ENCODE peak calls at places on chromosomes 16 and 17, in seven cellular contexts. Y, V, A, E, R, L and O are unnamed samples.

GRCh38 chr17:72392056-72393010 is 271.5 kb downstream of the SOX9 start:
- DNase-seq in Y (no peak), V (no peak), A (no peak), E (no peak), R (no peak), L (peak), O (peak)

GRCh38 chr16:26454102-26454501 is 612.6 kb upstream of the C16orf82 start:
- DNase-seq in Y (no peak), V (no peak), A (no peak), E (no peak), R (no peak), L (no peak), O (no peak)

GRCh38 chr17:67784364-67785121 is 40.8 kb upstream of the BPTF start:
- DNase-seq in Y (no peak), V (no peak), A (no peak), E (no peak), R (no peak), L (no peak), O (no peak)

GRCh38 chr16:15835136-15835878 is 21.5 kb downstream of the MYH11 start:
- DNase-seq in Y (no peak), V (no peak), A (no peak), E (no peak), R (no peak), L (no peak), O (no peak)

GRCh38 chr17:80116276-80116922 is 15.0 kb downstream of the GAA start:
- DNase-seq in Y (no peak), V (no peak), A (no peak), E (peak), R (no peak), L (no peak), O (peak)

GRCh38 chr16:21064203-21064602 is 86.4 kb downstream of the DNAH3 start:
- DNase-seq in Y (no peak), V (no peak), A (no peak), E (no peak), R (no peak), L (no peak), O (no peak)

GRCh38 chr17:76871668-76872067 is 3.5 kb downstream of the MGAT5B start:
- DNase-seq in Y (no peak), V (no peak), A (no peak), E (no peak), R (no peak), L (no peak), O (no peak)

GRCh38 chr17:7070712-7071111 is 9.3 kb downstream of the CLEC10A start:
- DNase-seq in Y (no peak), V (no peak), A (no peak), E (no peak), R (no peak), L (no peak), O (no peak)

GRCh38 chr17:18011286-18011685 is 27.7 kb downstream of the ATPAF2 start:
- DNase-seq in Y (no peak), V (no peak), A (no peak), E (no peak), R (no peak), L (no peak), O (no peak)

GRCh38 chr17:54979657-54980056 is 11.1 kb downstream of the STXBP4 start:
- DNase-seq in Y (no peak), V (no peak), A (no peak), E (no peak), R (no peak), L (no peak), O (no peak)

GRCh38 chr16:53817117-53817516 is 113.2 kb downstream of the FTO start:
- DNase-seq in Y (no peak), V (no peak), A (no peak), E (no peak), R (peak), L (peak), O (no peak)